ENCODE peak calls at places on chromosome 18, in ten cellular contexts. P, B, G, K, X, Z, I, U, M and R are unnamed samples.

GRCh38 chr18:1593091-1593490 is 688.4 kb downstream of the ADCYAP1 start:
- DNase-seq in P (no peak), G (no peak), I (no peak), B (no peak), Z (no peak), M (no peak), X (no peak), U (no peak), K (no peak), R (no peak)

GRCh38 chr18:21704603-21705364 is at the start of gene ABHD3:
- DNase-seq in K (peak), Z (peak), G (peak), B (peak), I (peak), M (peak), P (peak), U (peak), X (peak), R (peak)

GRCh38 chr18:64398320-64398719 is 249.4 kb upstream of the LINC00305 start:
- DNase-seq in K (no peak), B (no peak), P (no peak), I (no peak), M (no peak), U (no peak), X (no peak), G (no peak), Z (no peak), R (no peak)

GRCh38 chr18:44130365-44130942 is 550.2 kb upstream of the SETBP1 start:
- DNase-seq in M (no peak), X (no peak), U (no peak), K (peak), G (peak), I (no peak), B (peak), Z (peak), P (no peak), R (no peak)

GRCh38 chr18:55323051-55323994 is 264.7 kb downstream of the TCF4 start:
- DNase-seq in G (no peak), B (no peak), M (peak), K (no peak), U (no peak), P (no peak), X (no peak), I (no peak), Z (peak), R (no peak)

GRCh38 chr18:31261792-31262582 is 56.0 kb upstream of the DSG1 start:
- DNase-seq in U (no peak), B (no peak), K (peak), P (no peak), Z (no peak), I (no peak), M (no peak), X (no peak), G (no peak), R (no peak)

GRCh38 chr18:55422456-55423185 is 165.4 kb downstream of the TCF4 start:
- DNase-seq in B (no peak), X (peak), K (no peak), Z (peak), P (no peak), I (no peak), U (no peak), G (no peak), M (no peak), R (no peak)

GRCh38 chr18:51751901-51752300 is 554.4 kb upstream of the MEX3C start:
- DNase-seq in M (no peak), P (no peak), K (no peak), X (no peak), G (no peak), B (no peak), Z (no peak), I (no peak), U (no peak), R (no peak)

GRCh38 chr18:457120-457519 is 43.4 kb downstream of the COLEC12 start:
- DNase-seq in I (no peak), K (no peak), P (no peak), B (peak), M (peak), Z (peak), G (peak), X (peak), U (no peak), R (no peak)

DNA sequence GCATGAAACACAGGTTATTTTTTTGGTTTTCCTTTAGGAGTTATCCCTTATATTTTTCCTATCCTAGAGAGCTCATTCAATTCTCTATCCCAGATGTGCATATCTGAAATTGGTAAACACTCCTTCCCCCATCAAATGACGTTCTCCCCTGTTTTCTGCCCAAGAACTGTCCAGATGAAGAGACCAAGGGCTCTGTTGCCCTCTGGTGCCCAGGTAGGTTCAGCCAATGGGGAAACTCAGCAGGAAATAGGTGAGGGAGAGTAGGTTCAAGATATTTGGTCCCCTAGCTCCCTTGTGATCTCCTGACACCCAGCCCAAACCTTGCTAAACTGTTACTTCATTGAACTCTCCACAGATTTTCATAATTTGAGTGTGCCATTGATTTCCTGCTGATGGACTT is 14.1 kb upstream of the INO80C start:
- DNase-seq in X (no peak), B (no peak), U (no peak), M (no peak), Z (no peak), G (no peak), K (no peak), I (no peak), P (no peak), R (no peak)
- TF ChIP-seq CTCF in X (no peak), B (no peak), U (no peak), M (no peak), Z (no peak), G (no peak), K (no peak), I (no peak), P (no peak), R (no peak)

GRCh38 chr18:57771626-57772025 is 31.5 kb downstream of the ATP8B1 start:
- DNase-seq in U (no peak), X (no peak), P (no peak), M (no peak), Z (no peak), G (no peak), I (no peak), K (no peak), B (no peak), R (no peak)

GRCh38 chr18:57768557-57769326 is 34.4 kb downstream of the ATP8B1 start:
- DNase-seq in B (no peak), I (no peak), U (no peak), Z (peak), X (no peak), P (no peak), M (no peak), G (no peak), K (no peak), R (no peak)

GRCh38 chr18:57767259-57768050 is 35.7 kb downstream of the ATP8B1 start:
- DNase-seq in K (no peak), U (no peak), P (no peak), G (no peak), Z (no peak), M (no peak), B (no peak), I (no peak), X (no peak), R (no peak)

GRCh38 chr18:57772387-57772799 is 30.7 kb downstream of the ATP8B1 start:
- DNase-seq in X (no peak), Z (no peak), B (no peak), I (no peak), P (no peak), G (peak), U (no peak), M (no peak), K (no peak), R (no peak)

DNA sequence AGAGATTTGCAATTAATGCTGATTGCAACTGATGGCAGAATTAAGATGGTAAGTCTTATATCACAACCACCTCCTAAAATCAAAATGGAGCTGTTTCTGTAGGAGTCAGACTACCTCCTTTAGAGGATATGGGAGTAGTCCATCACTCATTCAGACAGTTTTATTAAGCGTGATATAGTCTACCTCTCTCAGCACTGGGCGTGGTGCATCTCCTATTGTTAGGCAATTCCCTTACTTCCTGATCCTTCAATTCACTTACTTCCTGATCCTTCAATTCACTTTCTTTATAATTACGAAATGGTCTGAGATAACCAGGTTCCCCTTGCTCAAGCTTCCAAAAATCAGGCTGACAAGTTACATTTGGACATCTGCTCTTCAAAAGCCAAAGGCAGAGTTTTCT is 31.9 kb downstream of the ATP8B1 start:
- DNase-seq in B (peak), M (no peak), K (no peak), U (no peak), Z (no peak), X (no peak), P (no peak), I (no peak), G (peak), R (no peak)
- H3K27ac ChIP-seq in B (no peak), M (no peak), K (no peak), U (no peak), Z (no peak), X (peak), P (peak), I (peak), G (peak), R (no peak)

DNA sequence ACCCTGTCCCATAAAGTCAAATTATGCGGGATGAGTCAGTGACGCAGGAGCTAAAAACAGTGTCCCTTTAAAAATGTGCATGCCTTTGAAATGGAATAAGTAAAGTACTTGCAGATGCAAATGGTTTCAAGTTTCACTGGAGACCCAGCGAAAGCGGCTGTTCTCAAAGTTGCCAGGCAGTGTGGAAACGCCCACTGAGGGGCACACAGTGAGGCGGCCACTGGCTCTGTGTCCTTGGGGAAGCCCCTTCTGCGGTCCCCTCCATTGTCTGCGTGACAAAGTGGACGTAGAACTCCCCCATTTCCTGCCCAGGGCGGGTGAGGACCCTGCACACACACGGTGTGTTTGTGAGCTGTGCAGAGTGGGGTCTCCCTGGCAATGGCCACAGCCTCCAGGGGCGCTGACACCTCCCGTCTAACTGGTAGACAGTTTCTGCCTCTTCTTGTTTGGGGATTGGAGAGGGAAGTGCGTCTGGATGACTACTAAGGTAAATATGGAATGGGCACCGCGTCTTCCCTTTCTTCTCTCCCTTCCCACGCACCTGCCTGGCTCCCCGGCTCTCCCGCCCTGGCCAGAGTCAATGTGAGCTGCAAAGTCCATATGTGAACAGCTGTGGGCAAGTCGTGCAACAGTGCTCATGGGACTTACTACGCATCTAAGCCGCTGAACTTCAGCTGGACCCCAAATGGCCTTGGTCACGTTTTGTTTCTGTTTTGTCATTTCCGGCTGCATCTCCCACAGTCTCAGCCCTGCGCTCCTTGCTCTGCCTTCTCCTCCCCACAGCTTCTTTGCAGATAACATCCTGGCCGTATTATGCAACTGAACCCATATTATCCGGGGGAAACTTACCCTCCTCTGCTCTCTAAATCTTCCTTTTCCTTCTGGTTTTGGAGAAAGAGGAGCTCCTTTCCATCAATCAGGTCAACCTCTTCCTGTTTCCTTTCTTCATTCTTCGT is 33.7 kb upstream of the ZNF516 start:
- DNase-seq in M (peak), B (peak), K (peak), P (no peak), I (no peak), U (no peak), X (peak), Z (peak), G (peak), R (no peak)
- TF ChIP-seq CTCF in M (no peak), B (no peak), K (peak), P (no peak), I (no peak), U (no peak), X (no peak), Z (peak), G (no peak), R (no peak)

DNA sequence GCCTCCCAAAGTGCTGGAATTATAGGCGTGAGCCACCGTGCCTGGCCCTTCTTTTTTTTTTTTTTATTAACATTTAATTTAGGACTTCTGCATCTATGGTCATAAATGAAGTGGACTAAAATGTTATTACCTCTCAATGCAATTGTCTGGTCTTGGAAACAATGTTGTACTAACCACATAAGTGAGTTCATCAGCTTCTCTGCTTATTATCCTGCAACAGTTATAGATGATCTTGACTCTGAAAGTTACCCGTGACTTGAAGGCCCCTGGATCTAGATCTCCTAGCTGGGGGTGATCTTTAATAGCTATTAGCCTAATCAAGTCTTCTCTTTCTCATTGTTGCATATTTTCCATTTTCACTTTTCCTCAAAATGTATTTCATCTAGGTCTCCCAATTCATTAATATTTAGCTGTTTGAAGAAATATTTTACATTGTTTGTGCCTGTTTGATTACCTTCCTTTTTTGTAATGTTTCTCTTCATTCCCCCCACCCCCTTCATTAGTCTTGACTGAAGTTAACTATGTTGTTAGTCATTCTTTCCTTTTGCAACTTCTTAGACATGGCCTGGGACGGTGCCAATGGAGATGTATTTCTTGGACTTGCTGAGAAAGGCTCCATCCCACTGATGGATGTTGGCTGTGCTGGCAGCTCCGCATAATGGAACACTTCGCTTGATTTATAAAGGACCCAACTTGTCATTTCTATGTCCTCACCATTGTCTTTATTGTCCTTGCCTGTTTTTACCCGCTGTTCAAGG is 141.6 kb upstream of the RIOK3 start:
- DNase-seq in Z (peak), P (no peak), M (peak), I (peak), X (peak), G (peak), B (no peak), K (no peak), U (no peak), R (no peak)
- H3K27ac ChIP-seq in Z (peak), P (no peak), M (peak), I (peak), X (no peak), G (no peak), B (no peak), K (no peak), U (no peak), R (no peak)

GRCh38 chr18:63210531-63210930 is 109.0 kb downstream of the BCL2 start:
- DNase-seq in K (no peak), M (no peak), X (no peak), B (no peak), P (no peak), Z (no peak), I (no peak), G (no peak), U (no peak), R (no peak)

GRCh38 chr18:63216911-63217311 is 102.7 kb downstream of the BCL2 start:
- DNase-seq in Z (no peak), P (no peak), X (no peak), I (no peak), B (no peak), K (no peak), U (no peak), G (no peak), M (no peak), R (no peak)

GRCh38 chr18:63216497-63216896 is 103.1 kb downstream of the BCL2 start:
- DNase-seq in I (no peak), K (no peak), G (no peak), X (no peak), U (no peak), P (no peak), Z (no peak), M (no peak), B (no peak), R (no peak)

GRCh38 chr18:63213331-63213900 is 106.2 kb downstream of the BCL2 start:
- DNase-seq in I (no peak), P (no peak), X (no peak), M (no peak), G (no peak), U (no peak), K (peak), Z (no peak), B (peak), R (no peak)

GRCh38 chr18:63213936-63214671 is 105.5 kb downstream of the BCL2 start:
- DNase-seq in M (no peak), X (no peak), U (no peak), I (no peak), G (no peak), P (no peak), Z (no peak), K (no peak), B (no peak), R (no peak)
- TF ChIP-seq CTCF in M (no peak), X (no peak), U (no peak), I (no peak), G (no peak), P (no peak), Z (no peak), K (no peak), B (no peak), R (no peak)

GRCh38 chr18:7579176-7579922 is 12.2 kb downstream of the PTPRM start:
- DNase-seq in P (no peak), X (no peak), M (no peak), Z (peak), B (no peak), G (no peak), K (no peak), I (no peak), U (no peak), R (no peak)

GRCh38 chr18:7579923-7580542 is 12.9 kb downstream of the PTPRM start:
- DNase-seq in X (no peak), B (no peak), U (no peak), K (peak), P (no peak), M (no peak), Z (no peak), I (no peak), G (no peak), R (no peak)

GRCh38 chr18:7576685-7577084 is 9.6 kb downstream of the PTPRM start:
- DNase-seq in X (no peak), I (no peak), G (no peak), U (no peak), K (no peak), B (no peak), M (no peak), Z (peak), P (no peak), R (no peak)

GRCh38 chr18:7575465-7576026 is 8.4 kb downstream of the PTPRM start:
- DNase-seq in Z (peak), K (no peak), U (no peak), B (no peak), M (no peak), X (no peak), I (no peak), P (no peak), G (no peak), R (no peak)

DNA sequence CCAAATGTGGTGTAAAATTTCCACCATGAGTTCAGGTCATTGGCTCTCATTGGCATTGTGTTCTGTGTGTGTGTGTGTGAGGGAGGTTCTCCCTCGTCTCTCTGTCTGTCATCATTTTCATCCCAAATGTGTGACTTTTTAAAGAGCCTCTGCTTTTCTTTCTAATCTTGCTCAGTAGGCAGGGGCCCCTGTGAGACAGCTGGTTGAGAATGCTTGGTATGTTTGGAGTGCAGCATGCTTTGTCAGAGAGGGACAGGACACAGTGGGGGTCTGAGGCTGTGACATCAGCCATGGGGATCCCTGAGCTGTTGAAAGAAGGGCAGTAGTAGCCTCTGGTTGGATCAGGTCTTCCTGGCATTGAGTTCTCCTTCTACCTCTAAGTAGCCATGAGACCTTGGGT is 10.6 kb downstream of the PTPRM start:
- DNase-seq in U (no peak), X (no peak), I (no peak), K (peak), B (no peak), P (no peak), G (no peak), Z (peak), M (no peak), R (no peak)
- H3K27ac ChIP-seq in U (no peak), X (peak), I (no peak), K (no peak), B (no peak), P (no peak), G (no peak), Z (peak), M (no peak), R (no peak)

GRCh38 chr18:47032945-47033344 is 2.5 kb downstream of the ELOA2 start:
- DNase-seq in U (no peak), I (no peak), G (no peak), X (no peak), M (no peak), P (peak), Z (no peak), B (no peak), K (no peak), R (no peak)

GRCh38 chr18:47040982-47041381 is 5.6 kb upstream of the ELOA2 start:
- DNase-seq in G (no peak), I (no peak), K (no peak), P (no peak), B (no peak), U (no peak), M (no peak), X (no peak), Z (no peak), R (no peak)

GRCh38 chr18:47036927-47037605 is 1.6 kb upstream of the ELOA2 start:
- DNase-seq in B (no peak), X (no peak), P (no peak), Z (no peak), U (no peak), K (no peak), M (no peak), G (no peak), I (no peak), R (no peak)

GRCh38 chr18:47036298-47036874 is 965 bp upstream of the ELOA2 start:
- DNase-seq in B (peak), Z (peak), K (peak), X (no peak), G (no peak), I (no peak), M (peak), U (no peak), P (no peak), R (no peak)

DNA sequence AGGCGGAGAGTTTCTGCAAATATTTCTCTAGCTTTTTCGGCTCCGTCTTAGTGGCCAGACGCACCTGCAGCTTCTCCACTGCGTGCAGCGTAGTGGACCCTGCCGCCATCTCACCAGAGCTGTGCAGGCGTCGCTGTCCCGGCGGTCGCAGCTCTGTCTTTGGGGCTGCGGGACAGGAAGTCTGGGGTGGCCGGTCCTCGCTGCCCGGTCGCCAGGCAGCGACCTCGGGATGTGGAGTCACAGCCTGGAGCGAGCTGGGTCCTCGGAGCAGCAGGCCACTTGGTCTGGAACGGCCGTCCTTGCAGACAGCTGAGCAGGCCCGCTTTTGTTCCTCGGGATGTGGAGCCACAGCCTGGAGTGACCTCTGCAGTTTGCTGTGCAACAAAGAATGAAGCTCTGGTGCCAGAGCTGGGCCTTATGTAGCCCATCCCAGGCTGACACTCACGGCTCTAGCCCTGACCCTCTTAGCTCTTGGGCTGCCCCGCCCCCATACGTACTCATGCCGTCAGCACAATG is at the start of gene ELOA2:
- DNase-seq in K (no peak), B (no peak), U (no peak), Z (no peak), X (no peak), I (no peak), G (no peak), M (no peak), P (peak), R (no peak)
- TF ChIP-seq CTCF in K (no peak), B (no peak), U (no peak), Z (no peak), X (no peak), I (no peak), G (no peak), M (no peak), P (no peak), R (no peak)